ENCODE peak calls at places on chromosomes 4 and X, in four cellular contexts. U is fibroblast of the aortic adventitia, V is left ventricle myocardium inferior, Q is cardiac muscle cell. H is an unnamed sample.

GRCh38 chr4:183362916-183363542 is 40.8 kb upstream of the CLDN24 start:
- DNase-seq in U (peak), V (no peak), Q (no peak), H (no peak)

GRCh38 chr4:127776620-127777019 is 5.5 kb upstream of the HSPA4L start:
- DNase-seq in U (no peak), V (no peak), Q (no peak), H (no peak)

GRCh38 chr4:177283167-177283566 is 26.5 kb upstream of the NEIL3 start:
- DNase-seq in U (peak), V (no peak), Q (no peak), H (no peak)

GRCh38 chrX:154819771-154820341 is 14.6 kb upstream of the MPP1 start:
- DNase-seq in U (no peak), V (no peak), Q (no peak), H (no peak)

GRCh38 chrX:69664693-69665092 is 48.8 kb downstream of the EDA start:
- DNase-seq in U (no peak), V (no peak), Q (no peak), H (no peak)

GRCh38 chrX:116499780-116500179 is 37.0 kb upstream of the CT83 start:
- DNase-seq in U (peak), V (no peak), Q (no peak), H (no peak)

GRCh38 chr4:61202100-61202637 is 2.0 kb downstream of the ADGRL3 start:
- DNase-seq in U (no peak), V (peak), Q (peak), H (no peak)

GRCh38 chr4:147547314-147548056 is 66.6 kb downstream of the EDNRA start:
- DNase-seq in U (peak), V (no peak), Q (no peak), H (no peak)

GRCh38 chr4:140049024-140049923 is 104.7 kb downstream of the MAML3 start:
- DNase-seq in U (peak), V (no peak), Q (peak), H (no peak)

GRCh38 chr4:949656-950055 is 17.4 kb downstream of the TMEM175 start:
- DNase-seq in U (no peak), V (no peak), Q (no peak), H (no peak)

GRCh38 chr4:165383757-165384156 is 4.9 kb downstream of the CPE start:
- DNase-seq in U (peak), V (no peak), Q (no peak), H (no peak)

GRCh38 chr4:145769450-145770037 is 89.6 kb downstream of the C4orf51 start:
- DNase-seq in U (no peak), V (no peak), Q (no peak), H (no peak)

DNA sequence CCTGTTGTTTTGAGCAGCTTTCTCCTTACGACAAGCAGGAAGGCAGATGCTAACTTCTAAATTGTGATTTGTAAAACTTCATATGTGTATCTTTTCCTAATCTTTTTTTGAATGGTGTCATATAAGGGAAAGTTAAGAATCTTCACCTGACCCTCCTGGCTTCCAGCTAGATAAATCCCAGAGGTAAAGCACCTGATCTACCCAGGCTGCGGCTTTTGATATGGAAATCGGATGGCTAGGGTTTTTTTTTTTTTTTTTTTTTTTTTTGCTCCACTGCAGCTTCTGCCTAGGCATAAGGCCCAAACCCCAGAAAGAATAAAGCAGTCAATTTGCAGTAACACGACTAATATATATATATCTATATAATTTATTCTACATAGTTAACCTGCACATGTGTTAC is 10.0 kb downstream of the MAB21L2 start:
- DNase-seq in U (no peak), V (no peak), Q (no peak), H (no peak)
- TF ChIP-seq CTCF in U (no peak), V (no peak), Q (no peak), H (no peak)

DNA sequence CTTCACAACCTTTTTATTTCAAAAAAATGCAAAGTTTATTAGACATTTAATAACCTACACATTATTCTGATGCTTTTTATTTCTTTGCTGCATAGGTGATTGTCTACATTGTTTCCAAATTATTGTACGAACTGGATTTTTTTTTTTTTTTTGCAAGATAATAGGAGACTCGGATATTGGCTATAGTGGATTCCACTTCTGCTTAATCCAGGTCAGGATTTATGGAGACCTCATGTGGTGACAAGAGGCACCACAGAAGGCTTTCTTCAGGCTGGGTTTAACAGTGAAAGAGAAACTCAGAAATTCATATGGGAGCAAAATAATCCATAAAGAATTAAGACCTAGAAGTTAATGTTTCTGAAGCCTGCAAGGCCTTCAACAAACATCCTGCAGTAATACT is 2.4 kb upstream of the SLIT2 start:
- DNase-seq in U (peak), V (no peak), Q (peak), H (no peak)
- TF ChIP-seq CTCF in U (peak), V (peak), Q (peak), H (no peak)

GRCh38 chrX:136166221-136166855 is 19.0 kb downstream of the FHL1 start:
- DNase-seq in U (peak), V (no peak), Q (peak), H (no peak)
- TF ChIP-seq CTCF in U (peak), V (peak), Q (peak), H (no peak)

DNA sequence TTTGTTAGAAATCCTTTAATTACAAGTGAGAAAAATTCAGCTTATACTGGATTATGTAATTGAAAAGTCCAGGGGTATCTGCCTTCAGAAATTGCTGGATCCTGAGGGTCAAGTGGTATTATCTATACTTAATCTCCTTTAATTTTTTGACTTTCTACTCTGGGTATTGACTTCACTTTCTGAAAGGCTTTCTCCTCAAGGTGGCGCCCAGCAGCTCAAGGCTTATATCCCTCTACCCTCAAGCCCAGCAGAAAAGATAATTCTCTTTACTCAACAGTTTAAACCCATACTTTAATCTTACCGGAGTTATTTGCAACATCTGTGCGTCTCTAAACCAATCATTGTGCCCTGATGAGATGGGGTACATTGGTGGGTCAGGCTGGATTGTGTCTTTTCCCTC is 129.5 kb downstream of the LARP7 start:
- DNase-seq in U (peak), V (no peak), Q (peak), H (no peak)
- TF ChIP-seq CTCF in U (peak), V (peak), Q (peak), H (no peak)